ENCODE peak calls at places on chromosome 5, in five cellular contexts. Q, Z, W, M and V are unnamed samples.

GRCh38 chr5:143985832-143986485 is 174.0 kb downstream of the HMHB1 start:
- DNase-seq in Q (peak; percentile 83), Z (no peak), W (no peak), M (no peak), V (no peak)

GRCh38 chr5:137192293-137192743 is 306.8 kb downstream of the SPOCK1 start:
- DNase-seq in Q (peak; percentile 69), Z (no peak), W (no peak), M (no peak), V (no peak)

GRCh38 chr5:143648696-143649095 is 163.3 kb upstream of the HMHB1 start:
- DNase-seq in Q (no peak), Z (no peak), W (no peak), M (no peak), V (no peak)

GRCh38 chr5:14032944-14033343 is 88.5 kb upstream of the DNAH5 start:
- DNase-seq in Q (peak; percentile 92), Z (no peak), W (no peak), M (no peak), V (no peak)

GRCh38 chr5:129204525-129204924 is 110.0 kb downstream of the ISOC1 start:
- DNase-seq in Q (peak; percentile 22), Z (no peak), W (no peak), M (no peak), V (no peak)

GRCh38 chr5:181134259-181134658 is 3.3 kb upstream of the OR2V1 start:
- DNase-seq in Q (no peak), Z (no peak), W (no peak), M (no peak), V (no peak)

GRCh38 chr5:115571441-115571878 is 26.9 kb upstream of the FEM1C start:
- DNase-seq in Q (no peak), Z (no peak), W (no peak), M (no peak), V (no peak)

GRCh38 chr5:55613112-55613868 is 78.5 kb upstream of the PLPP1 start:
- DNase-seq in Q (no peak), Z (no peak), W (no peak), M (no peak), V (no peak)